ENCODE peak calls at places on chromosomes 6 and 20, in six cellular contexts. One of them, this sample, is unnamed.

GRCh38 chr20:9686866-9687265 is 152.0 kb downstream of the PAK5 start:
- DNase-seq in neural progenitor cell: peak; percentile 20
- DNase-seq in fibroblast of lung: no peak
- DNase-seq in PC-3: no peak
- DNase-seq in IMR-90: no peak
- DNase-seq in astrocyte: no peak
- DNase-seq in this sample: no peak

GRCh38 chr6:156752666-156753301 is 24.4 kb upstream of the ARID1B start:
- DNase-seq in neural progenitor cell: no peak
- DNase-seq in fibroblast of lung: no peak
- DNase-seq in PC-3: no peak
- DNase-seq in IMR-90: no peak
- DNase-seq in astrocyte: no peak
- DNase-seq in this sample: no peak

GRCh38 chr20:45911486-45912343 is at the start of gene PLTP:
- DNase-seq in neural progenitor cell: peak; percentile 89
- DNase-seq in fibroblast of lung: peak; percentile 77
- DNase-seq in PC-3: peak; percentile 38
- DNase-seq in IMR-90: peak; percentile 57
- DNase-seq in astrocyte: peak; percentile 65
- DNase-seq in this sample: no peak

GRCh38 chr6:89239338-89239737 is 22.2 kb upstream of the GABRR1 start:
- DNase-seq in neural progenitor cell: no peak
- DNase-seq in fibroblast of lung: no peak
- DNase-seq in PC-3: no peak
- DNase-seq in IMR-90: no peak
- DNase-seq in astrocyte: no peak
- DNase-seq in this sample: no peak

GRCh38 chr6:111837007-111837406 is 36.2 kb downstream of the FYN start:
- DNase-seq in neural progenitor cell: no peak
- DNase-seq in fibroblast of lung: no peak
- DNase-seq in PC-3: no peak
- DNase-seq in IMR-90: no peak
- DNase-seq in astrocyte: no peak
- DNase-seq in this sample: no peak

GRCh38 chr6:7224726-7225125 is 88.3 kb downstream of the SSR1 start:
- DNase-seq in neural progenitor cell: no peak
- DNase-seq in fibroblast of lung: no peak
- DNase-seq in PC-3: no peak
- DNase-seq in IMR-90: no peak
- DNase-seq in astrocyte: no peak
- DNase-seq in this sample: no peak

GRCh38 chr20:47926731-47927130 is 141.4 kb upstream of the SULF2 start:
- DNase-seq in neural progenitor cell: no peak
- DNase-seq in fibroblast of lung: no peak
- DNase-seq in PC-3: no peak
- DNase-seq in IMR-90: no peak
- DNase-seq in astrocyte: no peak
- DNase-seq in this sample: peak; percentile 18

GRCh38 chr6:129577691-129578090 is 132.3 kb downstream of the ARHGAP18 start:
- DNase-seq in neural progenitor cell: no peak
- DNase-seq in fibroblast of lung: peak; percentile 20
- DNase-seq in PC-3: no peak
- DNase-seq in IMR-90: no peak
- DNase-seq in astrocyte: no peak
- DNase-seq in this sample: no peak

GRCh38 chr6:99434702-99435530 is 9.8 kb upstream of the PNISR start:
- DNase-seq in neural progenitor cell: no peak
- DNase-seq in fibroblast of lung: peak; percentile 30
- DNase-seq in PC-3: peak; percentile 43
- DNase-seq in IMR-90: peak; percentile 44
- DNase-seq in astrocyte: peak; percentile 22
- DNase-seq in this sample: peak; percentile 9

GRCh38 chr6:37878150-37878710 is 58.7 kb downstream of the ZFAND3 start:
- DNase-seq in neural progenitor cell: no peak
- DNase-seq in fibroblast of lung: peak; percentile 45
- DNase-seq in PC-3: no peak
- DNase-seq in IMR-90: peak; percentile 42
- DNase-seq in astrocyte: peak; percentile 37
- DNase-seq in this sample: no peak

GRCh38 chr6:149716584-149716983 is 1.3 kb downstream of the LATS1 start:
- DNase-seq in neural progenitor cell: peak; percentile 10
- DNase-seq in fibroblast of lung: peak; percentile 39
- DNase-seq in PC-3: peak; percentile 25
- DNase-seq in IMR-90: peak; percentile 20
- DNase-seq in astrocyte: peak; percentile 25
- DNase-seq in this sample: peak; percentile 31

GRCh38 chr20:50186151-50186885 is 4.3 kb upstream of the CEBPB start:
- DNase-seq in neural progenitor cell: peak; percentile 92
- DNase-seq in fibroblast of lung: peak; percentile 60
- DNase-seq in PC-3: peak; percentile 99
- DNase-seq in IMR-90: peak; percentile 76
- DNase-seq in astrocyte: peak; percentile 33
- DNase-seq in this sample: peak; percentile 68

GRCh38 chr6:165184192-165184979 is 125.0 kb downstream of the C6orf118 start:
- DNase-seq in neural progenitor cell: no peak
- DNase-seq in fibroblast of lung: peak; percentile 7
- DNase-seq in PC-3: no peak
- DNase-seq in IMR-90: no peak
- DNase-seq in astrocyte: peak; percentile 0
- DNase-seq in this sample: no peak

GRCh38 chr6:170306324-170307079 is at the start of gene FAM120B:
- DNase-seq in neural progenitor cell: peak; percentile 80
- DNase-seq in fibroblast of lung: peak; percentile 91
- DNase-seq in PC-3: peak; percentile 91
- DNase-seq in IMR-90: peak; percentile 93
- DNase-seq in astrocyte: peak; percentile 86
- DNase-seq in this sample: peak; percentile 93

GRCh38 chr6:36444470-36444869 is 1.7 kb downstream of the KCTD20 start:
- DNase-seq in neural progenitor cell: no peak
- DNase-seq in fibroblast of lung: peak; percentile 92
- DNase-seq in PC-3: no peak
- DNase-seq in IMR-90: peak; percentile 86
- DNase-seq in astrocyte: peak; percentile 90
- DNase-seq in this sample: peak; percentile 56

GRCh38 chr6:36443498-36443844 is 671 bp downstream of the KCTD20 start:
- DNase-seq in neural progenitor cell: no peak
- DNase-seq in fibroblast of lung: no peak
- DNase-seq in PC-3: no peak
- DNase-seq in IMR-90: no peak
- DNase-seq in astrocyte: no peak
- DNase-seq in this sample: no peak

GRCh38 chr6:36442671-36443497 is at the start of the genes KCTD20 and PXT1:
- DNase-seq in neural progenitor cell: peak; percentile 92
- DNase-seq in fibroblast of lung: peak; percentile 86
- DNase-seq in PC-3: peak; percentile 91
- DNase-seq in IMR-90: peak; percentile 88
- DNase-seq in astrocyte: peak; percentile 76
- DNase-seq in this sample: peak; percentile 83

GRCh38 chr6:36445651-36446050 is 2.9 kb downstream of the KCTD20 start:
- DNase-seq in neural progenitor cell: no peak
- DNase-seq in fibroblast of lung: no peak
- DNase-seq in PC-3: no peak
- DNase-seq in IMR-90: no peak
- DNase-seq in astrocyte: no peak
- DNase-seq in this sample: no peak

GRCh38 chr6:36443951-36444428 is 1.2 kb downstream of the KCTD20 start:
- DNase-seq in neural progenitor cell: peak; percentile 48
- DNase-seq in fibroblast of lung: no peak
- DNase-seq in PC-3: peak; percentile 57
- DNase-seq in IMR-90: peak; percentile 31
- DNase-seq in astrocyte: no peak
- DNase-seq in this sample: peak; percentile 44
- H3K4me3 ChIP-seq in neural progenitor cell: peak overlapping the region; percentile 64
- H3K4me3 ChIP-seq in fibroblast of lung: peak overlapping the region; percentile 94
- H3K4me3 ChIP-seq in PC-3: peak overlapping the region; percentile 97
- H3K4me3 ChIP-seq in IMR-90: peak overlapping the region; percentile 89
- H3K4me3 ChIP-seq in astrocyte: peak overlapping the region; percentile 78
- H3K4me3 ChIP-seq in this sample: peak overlapping the region; percentile 96

GRCh38 chr20:5182615-5183254 is 55.9 kb downstream of the CDS2 start:
- DNase-seq in neural progenitor cell: no peak
- DNase-seq in fibroblast of lung: no peak
- DNase-seq in PC-3: no peak
- DNase-seq in IMR-90: no peak
- DNase-seq in astrocyte: no peak
- DNase-seq in this sample: no peak
- H3K36me3 ChIP-seq in neural progenitor cell: no peaks in the 10 kb centered on the region
- H3K36me3 ChIP-seq in fibroblast of lung: peaks cover 2% of the 10 kb centered on the region
- H3K36me3 ChIP-seq in PC-3: peaks cover 14% of the 10 kb centered on the region
- H3K36me3 ChIP-seq in IMR-90: peaks cover 27% of the 10 kb centered on the region
- H3K36me3 ChIP-seq in astrocyte: peaks cover 11% of the 10 kb centered on the region
- H3K36me3 ChIP-seq in this sample: no peaks in the 10 kb centered on the region

DNA sequence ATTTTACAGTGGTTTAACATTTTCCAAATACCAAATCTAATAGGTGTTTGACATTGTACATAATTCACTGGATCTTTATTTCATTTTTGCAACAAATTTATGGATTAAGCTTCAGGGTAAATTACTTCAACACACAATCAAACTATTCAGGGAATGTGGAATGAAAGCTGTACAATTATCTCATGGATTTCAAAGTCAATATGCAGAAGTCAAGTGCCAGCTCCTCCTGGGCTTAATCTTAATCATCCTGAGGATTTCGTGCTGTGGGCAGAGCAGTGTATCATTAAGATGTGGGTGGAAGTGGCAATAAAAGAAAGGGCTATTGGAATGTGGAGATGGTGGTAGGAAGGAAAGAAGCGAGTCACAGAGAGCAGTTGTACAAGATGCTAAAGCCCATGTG is 548.8 kb downstream of the COL12A1 start:
- DNase-seq in neural progenitor cell: no peak
- DNase-seq in fibroblast of lung: peak; percentile 47
- DNase-seq in PC-3: peak; percentile 7
- DNase-seq in IMR-90: no peak
- DNase-seq in astrocyte: peak; percentile 49
- DNase-seq in this sample: peak; percentile 7
- H3K4me2 ChIP-seq in neural progenitor cell: no peak overlapping the region
- H3K4me2 ChIP-seq in fibroblast of lung: no peak overlapping the region
- H3K4me2 ChIP-seq in PC-3: no peak overlapping the region
- H3K4me2 ChIP-seq in IMR-90: no peak overlapping the region
- H3K4me2 ChIP-seq in astrocyte: no peak overlapping the region
- H3K4me2 ChIP-seq in this sample: no peak overlapping the region

GRCh38 chr6:68044264-68044663 is 590.8 kb upstream of the ADGRB3 start:
- DNase-seq in neural progenitor cell: no peak
- DNase-seq in fibroblast of lung: no peak
- DNase-seq in PC-3: no peak
- DNase-seq in IMR-90: no peak
- DNase-seq in astrocyte: no peak
- DNase-seq in this sample: no peak
- H3K4me3 ChIP-seq in neural progenitor cell: no peak overlapping the region
- H3K4me3 ChIP-seq in fibroblast of lung: no peak overlapping the region
- H3K4me3 ChIP-seq in PC-3: no peak overlapping the region
- H3K4me3 ChIP-seq in IMR-90: no peak overlapping the region
- H3K4me3 ChIP-seq in astrocyte: no peak overlapping the region
- H3K4me3 ChIP-seq in this sample: no peak overlapping the region

GRCh38 chr6:110183292-110183691 is 3.1 kb downstream of the CDC40 start:
- DNase-seq in neural progenitor cell: no peak
- DNase-seq in fibroblast of lung: no peak
- DNase-seq in PC-3: no peak
- DNase-seq in IMR-90: no peak
- DNase-seq in astrocyte: no peak
- DNase-seq in this sample: no peak

GRCh38 chr6:110178626-110179405 is 654 bp downstream of the WASF1 start:
- DNase-seq in neural progenitor cell: peak; percentile 81
- DNase-seq in fibroblast of lung: peak; percentile 62
- DNase-seq in PC-3: peak; percentile 50
- DNase-seq in IMR-90: peak; percentile 53
- DNase-seq in astrocyte: peak; percentile 46
- DNase-seq in this sample: peak; percentile 77

GRCh38 chr6:110180228-110181008 is at the start of gene CDC40:
- DNase-seq in neural progenitor cell: peak; percentile 77
- DNase-seq in fibroblast of lung: no peak
- DNase-seq in PC-3: no peak
- DNase-seq in IMR-90: no peak
- DNase-seq in astrocyte: no peak
- DNase-seq in this sample: no peak

GRCh38 chr6:110181131-110182027 is 1.2 kb downstream of the CDC40 start:
- DNase-seq in neural progenitor cell: no peak
- DNase-seq in fibroblast of lung: no peak
- DNase-seq in PC-3: no peak
- DNase-seq in IMR-90: peak; percentile 18
- DNase-seq in astrocyte: no peak
- DNase-seq in this sample: peak; percentile 1

GRCh38 chr6:110179406-110180227 is at the start of gene WASF1:
- DNase-seq in neural progenitor cell: peak; percentile 98
- DNase-seq in fibroblast of lung: peak; percentile 98
- DNase-seq in PC-3: peak; percentile 96
- DNase-seq in IMR-90: peak; percentile 98
- DNase-seq in astrocyte: peak; percentile 95
- DNase-seq in this sample: peak; percentile 98
- H3K36me3 ChIP-seq in neural progenitor cell: no peaks in the 10 kb centered on the region
- H3K36me3 ChIP-seq in fibroblast of lung: no peaks in the 10 kb centered on the region
- H3K36me3 ChIP-seq in PC-3: no peaks in the 10 kb centered on the region
- H3K36me3 ChIP-seq in IMR-90: no peaks in the 10 kb centered on the region
- H3K36me3 ChIP-seq in astrocyte: no peaks in the 10 kb centered on the region
- H3K36me3 ChIP-seq in this sample: no peaks in the 10 kb centered on the region

GRCh38 chr6:24408719-24409410 is 6.1 kb downstream of the MRS2 start:
- DNase-seq in neural progenitor cell: no peak
- DNase-seq in fibroblast of lung: no peak
- DNase-seq in PC-3: no peak
- DNase-seq in IMR-90: no peak
- DNase-seq in astrocyte: no peak
- DNase-seq in this sample: no peak
- H3K4me2 ChIP-seq in neural progenitor cell: no peak overlapping the region
- H3K4me2 ChIP-seq in fibroblast of lung: no peak overlapping the region
- H3K4me2 ChIP-seq in PC-3: no peak overlapping the region
- H3K4me2 ChIP-seq in IMR-90: no peak overlapping the region
- H3K4me2 ChIP-seq in astrocyte: no peak overlapping the region
- H3K4me2 ChIP-seq in this sample: no peak overlapping the region

GRCh38 chr6:18276610-18277009 is 12.3 kb upstream of the DEK start:
- DNase-seq in neural progenitor cell: peak; percentile 45
- DNase-seq in fibroblast of lung: no peak
- DNase-seq in PC-3: no peak
- DNase-seq in IMR-90: no peak
- DNase-seq in astrocyte: no peak
- DNase-seq in this sample: peak; percentile 42
- H3K4me3 ChIP-seq in neural progenitor cell: peak overlapping the region; percentile 72
- H3K4me3 ChIP-seq in fibroblast of lung: peak overlapping the region; percentile 48
- H3K4me3 ChIP-seq in PC-3: peak overlapping the region; percentile 74
- H3K4me3 ChIP-seq in IMR-90: peak overlapping the region; percentile 62
- H3K4me3 ChIP-seq in astrocyte: peak overlapping the region; percentile 57
- H3K4me3 ChIP-seq in this sample: peak overlapping the region; percentile 59

DNA sequence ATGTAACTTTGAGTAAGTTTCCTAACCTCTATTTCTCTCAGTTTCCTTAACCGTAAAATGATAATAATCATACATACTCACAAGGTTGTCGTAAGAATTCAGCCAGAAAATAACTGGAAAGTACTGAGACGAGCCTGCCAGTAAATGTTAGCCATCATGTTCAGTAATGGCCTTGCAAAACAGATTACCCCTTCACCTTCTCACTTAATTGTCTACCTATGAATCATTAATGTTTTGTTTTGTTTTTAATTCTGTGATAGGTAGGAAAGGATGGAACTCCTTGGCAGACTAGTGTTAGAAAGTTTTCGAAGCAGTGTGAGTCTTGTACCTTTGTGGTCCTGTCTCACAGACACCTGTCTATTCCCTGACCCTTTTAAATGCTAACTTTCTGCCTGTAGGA is 50.6 kb downstream of the MAPK14 start:
- DNase-seq in neural progenitor cell: no peak
- DNase-seq in fibroblast of lung: no peak
- DNase-seq in PC-3: no peak
- DNase-seq in IMR-90: no peak
- DNase-seq in astrocyte: no peak
- DNase-seq in this sample: no peak
- H3K36me3 ChIP-seq in neural progenitor cell: peaks cover 31% of the 10 kb centered on the region
- H3K36me3 ChIP-seq in fibroblast of lung: peaks cover 8% of the 10 kb centered on the region
- H3K36me3 ChIP-seq in PC-3: peaks cover 71% of the 10 kb centered on the region
- H3K36me3 ChIP-seq in IMR-90: peaks cover 26% of the 10 kb centered on the region
- H3K36me3 ChIP-seq in astrocyte: peaks cover 23% of the 10 kb centered on the region
- H3K36me3 ChIP-seq in this sample: peaks cover 16% of the 10 kb centered on the region

GRCh38 chr6:105790635-105791034 is 295.5 kb upstream of the PRDM1 start:
- DNase-seq in neural progenitor cell: no peak
- DNase-seq in fibroblast of lung: no peak
- DNase-seq in PC-3: no peak
- DNase-seq in IMR-90: no peak
- DNase-seq in astrocyte: no peak
- DNase-seq in this sample: no peak
- H3K4me2 ChIP-seq in neural progenitor cell: no peak overlapping the region
- H3K4me2 ChIP-seq in fibroblast of lung: no peak overlapping the region
- H3K4me2 ChIP-seq in PC-3: no peak overlapping the region
- H3K4me2 ChIP-seq in IMR-90: no peak overlapping the region
- H3K4me2 ChIP-seq in astrocyte: no peak overlapping the region
- H3K4me2 ChIP-seq in this sample: no peak overlapping the region